ENCODE peak calls at places on chromosomes 1 and 21, in eight cellular contexts. A is stimulated activated CD4-positive, alpha-beta T cell treated with anti-CD3 and anti-CD28 coated beads, Interleukin-15, amount 100 ng/mL, for 1 hour; U is AG09319; H is Peyer's patch; B is coronary artery; M is CD8-positive, alpha-beta T cell; K is activated CD8-positive, alpha-beta memory T cell treated with anti-CD3 and anti-CD28 coated beads for 48 hours; D is T-helper 1 cell. T is an unnamed sample.

GRCh38 chr1:225498539-225499135 is 70.8 kb upstream of the LBR start:
- DNase-seq in D (no peak), H (no peak), M (no peak), K (no peak), B (no peak), A (no peak), U (peak; percentile 34), T (no peak)

GRCh38 chr1:47507921-47508894 is 70.4 kb downstream of the FOXD2 start:
- DNase-seq in H (peak; percentile 51), K (peak; percentile 23), B (no peak), D (no peak), U (no peak), A (peak; percentile 29), M (no peak), T (peak; percentile 67)

GRCh38 chr21:34635307-34635706 is 20.4 kb upstream of the RCAN1 start:
- DNase-seq in B (peak; percentile 28), U (no peak), K (no peak), D (no peak), M (no peak), H (no peak), A (no peak), T (no peak)

GRCh38 chr1:40059292-40059959 is 18.9 kb downstream of the CAP1 start:
- DNase-seq in U (no peak), K (no peak), A (no peak), B (no peak), D (no peak), M (peak; percentile 50), H (no peak), T (no peak)

GRCh38 chr1:150528997-150529396 is 13.4 kb downstream of the FALEC start:
- DNase-seq in M (no peak), H (no peak), B (no peak), K (no peak), D (no peak), A (no peak), U (no peak), T (no peak)

GRCh38 chr1:69290266-69290665 is 277.5 kb upstream of the LRRC7 start:
- DNase-seq in K (no peak), U (no peak), A (no peak), B (no peak), M (no peak), H (no peak), D (no peak), T (no peak)

GRCh38 chr1:230696722-230697432 is 17.0 kb downstream of the AGT start:
- DNase-seq in U (no peak), K (no peak), M (no peak), H (no peak), B (no peak), A (no peak), D (no peak), T (no peak)

GRCh38 chr1:244207935-244208244 is 156.8 kb downstream of the ZBTB18 start:
- DNase-seq in D (no peak), K (no peak), A (no peak), H (no peak), B (no peak), U (no peak), M (no peak), T (no peak)

GRCh38 chr1:3939242-3940080 is 39.4 kb upstream of the C1orf174 start:
- DNase-seq in M (no peak), U (no peak), B (no peak), K (no peak), H (no peak), D (no peak), A (no peak), T (no peak)

GRCh38 chr1:19910650-19911049 is 12.8 kb downstream of the PLA2G2E start:
- DNase-seq in H (no peak), D (no peak), A (no peak), B (no peak), M (no peak), U (no peak), K (no peak), T (no peak)

GRCh38 chr1:59564192-59564891 is 250.4 kb upstream of the HOOK1 start:
- DNase-seq in K (no peak), U (no peak), M (no peak), A (no peak), H (no peak), B (no peak), D (no peak), T (no peak)

GRCh38 chr1:199701731-199702130 is 325.8 kb upstream of the NR5A2 start:
- DNase-seq in B (no peak), H (no peak), U (no peak), A (no peak), K (no peak), M (no peak), D (no peak), T (no peak)

GRCh38 chr1:63721531-63722189 is 52.2 kb upstream of the ROR1 start:
- DNase-seq in A (no peak), B (no peak), M (no peak), H (no peak), D (no peak), K (no peak), U (no peak), T (peak; percentile 35)

GRCh38 chr21:39022901-39023693 is 160.2 kb downstream of the PSMG1 start:
- DNase-seq in U (no peak), K (no peak), D (no peak), B (no peak), H (no peak), A (no peak), M (no peak), T (no peak)

GRCh38 chr1:21823980-21824702 is 12.1 kb downstream of the LDLRAD2 start:
- DNase-seq in M (no peak), H (no peak), U (no peak), K (no peak), A (no peak), B (no peak), D (no peak), T (no peak)

GRCh38 chr1:55168353-55168752 is 46.8 kb downstream of the USP24 start:
- DNase-seq in U (no peak), M (no peak), A (no peak), H (no peak), D (no peak), B (no peak), K (no peak), T (no peak)

GRCh38 chr1:931380-932177 is 7.9 kb downstream of the SAMD11 start:
- DNase-seq in K (no peak), D (no peak), U (no peak), A (no peak), H (no peak), B (no peak), M (no peak), T (no peak)

GRCh38 chr1:80837066-80837465 is 963.7 kb upstream of the ADGRL2 start:
- DNase-seq in B (no peak), D (no peak), A (no peak), K (no peak), U (no peak), M (no peak), H (no peak), T (no peak)

GRCh38 chr1:93844262-93845045 is 34.6 kb downstream of the DNTTIP2 start:
- DNase-seq in M (peak; percentile 53), D (peak; percentile 13), H (peak; percentile 69), A (no peak), B (no peak), K (no peak), U (peak; percentile 66), T (peak; percentile 43)

GRCh38 chr21:46168659-46169386 is 13.4 kb upstream of the FTCD start:
- DNase-seq in K (no peak), H (no peak), M (no peak), D (no peak), B (peak; percentile 58), U (no peak), A (no peak), T (no peak)

GRCh38 chr1:32447469-32448185 is 17.2 kb upstream of the ZBTB8B start:
- DNase-seq in A (no peak), H (no peak), M (no peak), D (no peak), B (no peak), K (no peak), U (no peak), T (no peak)

GRCh38 chr1:39755965-39756659 is 15.0 kb downstream of the OXCT2 start:
- DNase-seq in K (no peak), A (no peak), U (no peak), H (no peak), M (no peak), D (no peak), B (no peak), T (no peak)

GRCh38 chr21:39633043-39633442 is 20.3 kb downstream of the B3GALT5 start:
- DNase-seq in M (no peak), D (no peak), A (no peak), U (no peak), B (peak; percentile 8), K (no peak), H (no peak), T (no peak)

GRCh38 chr1:29777522-29777921 is 541.2 kb downstream of the PTPRU start:
- DNase-seq in K (no peak), M (no peak), D (no peak), B (no peak), H (no peak), U (no peak), A (no peak), T (no peak)

GRCh38 chr1:93399781-93400180 is 48.1 kb upstream of the FNBP1L start:
- DNase-seq in U (no peak), D (no peak), H (no peak), B (no peak), M (no peak), K (no peak), A (no peak), T (no peak)

GRCh38 chr1:21510885-21511578 is 1.8 kb downstream of the ALPL start:
- DNase-seq in B (no peak), A (no peak), H (no peak), U (no peak), D (no peak), M (no peak), K (no peak), T (no peak)

GRCh38 chr21:17231771-17232170 is 281.1 kb upstream of the CXADR start:
- DNase-seq in M (no peak), U (no peak), H (no peak), K (no peak), A (no peak), B (no peak), D (no peak), T (no peak)

GRCh38 chr1:38991638-38992449 is 768 bp downstream of the AKIRIN1 start:
- DNase-seq in U (no peak), A (no peak), K (no peak), M (no peak), B (peak; percentile 77), H (peak; percentile 51), D (no peak), T (peak; percentile 27)

GRCh38 chr1:19156676-19157075 is 53.4 kb downstream of the UBR4 start:
- DNase-seq in A (no peak), U (no peak), H (peak; percentile 74), K (no peak), M (no peak), B (no peak), D (no peak), T (peak; percentile 75)

GRCh38 chr1:44021156-44021555 is 10.1 kb downstream of the SLC6A9 start:
- DNase-seq in U (no peak), B (no peak), H (no peak), D (no peak), A (no peak), K (no peak), M (no peak), T (no peak)

GRCh38 chr1:202765726-202766125 is 42.5 kb downstream of the KDM5B start:
- DNase-seq in U (no peak), M (no peak), B (no peak), H (no peak), D (no peak), A (no peak), K (no peak), T (no peak)

GRCh38 chr1:93347319-93347899 is 1.7 kb downstream of the DR1 start:
- DNase-seq in M (no peak), D (no peak), B (no peak), A (no peak), K (no peak), H (no peak), U (no peak), T (no peak)

GRCh38 chr1:50724626-50725286 is 235.3 kb downstream of the FAF1 start:
- DNase-seq in H (no peak), K (no peak), B (no peak), D (no peak), U (no peak), M (no peak), A (no peak), T (no peak)

GRCh38 chr1:32242341-32242851 is 4.6 kb upstream of the FAM167B start:
- DNase-seq in D (no peak), B (no peak), U (no peak), A (no peak), K (no peak), H (peak; percentile 67), M (no peak), T (no peak)

T was measured in stomach.